ENCODE peak calls at places on chromosomes 7 and 10, in four cellular contexts. E is nephron progenitor cell, C is NCI-H1092, B is skeletal muscle cell. L is an unnamed sample.

GRCh38 chr7:143130541-143130940 is 1.3 kb upstream of the PIP start:
- DNase-seq in E (no peak), C (no peak), B (no peak), L (no peak)

GRCh38 chr7:143263266-143264195 is at the start of gene GSTK1:
- DNase-seq in E (peak), C (peak), B (no peak), L (peak)

GRCh38 chr10:114284346-114285071 is 45.5 kb downstream of the VWA2 start:
- DNase-seq in E (no peak), C (no peak), B (no peak), L (no peak)

GRCh38 chr7:19561121-19561805 is 147.6 kb downstream of the POLR1F start:
- DNase-seq in E (no peak), C (no peak), B (peak), L (no peak)

GRCh38 chr7:157687158-157687557 is 350.4 kb downstream of the DNAJB6 start:
- DNase-seq in E (no peak), C (no peak), B (no peak), L (no peak)

GRCh38 chr10:46028584-46029570 is 1.5 kb downstream of the NCOA4 start:
- DNase-seq in E (no peak), C (no peak), B (peak), L (peak)

GRCh38 chr10:11631890-11632587 is 20.6 kb upstream of the USP6NL start:
- DNase-seq in E (no peak), C (no peak), B (no peak), L (no peak)

GRCh38 chr7:116509982-116510579 is 10.5 kb downstream of the CAV2 start:
- DNase-seq in E (no peak), C (no peak), B (no peak), L (no peak)

GRCh38 chr10:117137031-117137910 is 799 bp downstream of the VAX1 start:
- DNase-seq in E (peak), C (no peak), B (no peak), L (no peak)

L was measured in NCI-H1436.